ENCODE peak calls at places on chromosomes 13 and 19, in seven cellular contexts. A, V, I, R, G, U and Q are unnamed samples.

GRCh38 chr19:14061081-14061749 is 661 bp downstream of the PALM3 start:
- DNase-seq in A (no peak), V (no peak), I (no peak), R (no peak), G (no peak), U (no peak), Q (no peak)

GRCh38 chr19:51660975-51661600 is 14.5 kb upstream of the SIGLEC14 start:
- DNase-seq in A (peak), V (peak), I (peak), R (peak), G (peak), U (peak), Q (peak)

GRCh38 chr19:372306-372890 is 27.8 kb upstream of the MIER2 start:
- DNase-seq in A (no peak), V (no peak), I (peak), R (no peak), G (no peak), U (peak), Q (peak)

GRCh38 chr13:51760592-51760991 is 43.4 kb downstream of the DHRS12 start:
- DNase-seq in A (no peak), V (no peak), I (no peak), R (no peak), G (no peak), U (peak), Q (no peak)

GRCh38 chr13:64753606-64754005 is 2476.5 kb downstream of the PCDH9 start:
- DNase-seq in A (no peak), V (no peak), I (no peak), R (no peak), G (no peak), U (peak), Q (no peak)

GRCh38 chr19:15529774-15530372 is 21.5 kb downstream of the CYP4F22 start:
- DNase-seq in A (no peak), V (no peak), I (no peak), R (no peak), G (no peak), U (peak), Q (no peak)

GRCh38 chr13:42685762-42686560 is 95.4 kb upstream of the FAM216B start:
- DNase-seq in A (no peak), V (no peak), I (no peak), R (no peak), G (no peak), U (no peak), Q (no peak)

GRCh38 chr19:50203281-50204080 is at the start of gene MYH14:
- DNase-seq in A (peak), V (peak), I (peak), R (peak), G (no peak), U (peak), Q (peak)

GRCh38 chr13:40666905-40667621 is 622 bp upstream of the FOXO1 start:
- DNase-seq in A (peak), V (peak), I (peak), R (peak), G (no peak), U (no peak), Q (peak)

GRCh38 chr19:58228584-58229254 is at the start of gene ZNF544:
- DNase-seq in A (peak), V (peak), I (peak), R (peak), G (peak), U (peak), Q (peak)

GRCh38 chr13:29493796-29494195 is 101.7 kb downstream of the SLC7A1 start:
- DNase-seq in A (no peak), V (no peak), I (no peak), R (no peak), G (no peak), U (no peak), Q (no peak)

GRCh38 chr19:15563325-15563794 is 51.7 kb upstream of the CYP4F8 start:
- DNase-seq in A (no peak), V (no peak), I (peak), R (no peak), G (no peak), U (no peak), Q (peak)

GRCh38 chr13:45352031-45352430 is 11.0 kb upstream of the TPT1 start:
- DNase-seq in A (no peak), V (no peak), I (no peak), R (peak), G (no peak), U (no peak), Q (no peak)

GRCh38 chr13:114140909-114141255 is 8.5 kb upstream of the RASA3 start:
- DNase-seq in A (no peak), V (no peak), I (peak), R (no peak), G (peak), U (no peak), Q (peak)

GRCh38 chr13:50198508-50198907 is 183.3 kb downstream of the KCNRG start:
- DNase-seq in A (no peak), V (no peak), I (no peak), R (peak), G (no peak), U (peak), Q (peak)

GRCh38 chr13:61916483-61916882 is 500.8 kb upstream of the PCDH20 start:
- DNase-seq in A (no peak), V (no peak), I (no peak), R (no peak), G (no peak), U (no peak), Q (no peak)

GRCh38 chr19:37855098-37855497 is 51.3 kb downstream of the WDR87 start:
- DNase-seq in A (no peak), V (no peak), I (peak), R (peak), G (peak), U (peak), Q (peak)

GRCh38 chr19:45099465-45100201 is 6.7 kb downstream of the PPP1R37 start:
- DNase-seq in A (no peak), V (no peak), I (no peak), R (no peak), G (no peak), U (no peak), Q (no peak)

GRCh38 chr19:7921302-7921954 is 1.3 kb downstream of the SNAPC2 start:
- DNase-seq in A (peak), V (no peak), I (no peak), R (no peak), G (no peak), U (no peak), Q (peak)

GRCh38 chr13:75530536-75530935 is 7.1 kb downstream of the COMMD6 start:
- DNase-seq in A (no peak), V (no peak), I (no peak), R (no peak), G (no peak), U (no peak), Q (no peak)

GRCh38 chr19:10654610-10655456 is 687 bp downstream of the ILF3 start:
- DNase-seq in A (peak), V (peak), I (peak), R (peak), G (peak), U (no peak), Q (peak)

GRCh38 chr13:86881390-86881789 is 789.8 kb upstream of the SLITRK5 start:
- DNase-seq in A (no peak), V (no peak), I (no peak), R (no peak), G (no peak), U (no peak), Q (no peak)

GRCh38 chr13:90443268-90443667 is 904.2 kb upstream of the MIR17HG start:
- DNase-seq in A (no peak), V (no peak), I (no peak), R (no peak), G (no peak), U (no peak), Q (no peak)

GRCh38 chr13:68056816-68057710 is 826.9 kb upstream of the PCDH9 start:
- DNase-seq in A (no peak), V (no peak), I (no peak), R (peak), G (no peak), U (peak), Q (peak)

GRCh38 chr13:25874907-25875306 is 176.9 kb downstream of the SHISA2 start:
- DNase-seq in A (no peak), V (no peak), I (no peak), R (no peak), G (no peak), U (no peak), Q (no peak)

GRCh38 chr13:52793507-52793906 is 53.9 kb upstream of the CNMD start:
- DNase-seq in A (no peak), V (no peak), I (no peak), R (no peak), G (no peak), U (no peak), Q (no peak)

GRCh38 chr13:43815204-43815603 is 28.4 kb upstream of the ENOX1 start:
- DNase-seq in A (no peak), V (no peak), I (no peak), R (peak), G (no peak), U (peak), Q (no peak)

GRCh38 chr13:51534075-51534817 is 50.0 kb upstream of the WDFY2 start:
- DNase-seq in A (no peak), V (peak), I (peak), R (no peak), G (peak), U (no peak), Q (peak)

GRCh38 chr13:101291216-101291615 is 125.1 kb downstream of the NALCN start:
- DNase-seq in A (no peak), V (no peak), I (no peak), R (no peak), G (no peak), U (no peak), Q (no peak)

GRCh38 chr13:59750860-59751259 is 412.9 kb downstream of the DIAPH3 start:
- DNase-seq in A (peak), V (no peak), I (no peak), R (no peak), G (no peak), U (peak), Q (no peak)

GRCh38 chr13:94154362-94154761 is 325.1 kb downstream of the DCT start:
- DNase-seq in A (no peak), V (peak), I (peak), R (peak), G (no peak), U (peak), Q (peak)

DNA sequence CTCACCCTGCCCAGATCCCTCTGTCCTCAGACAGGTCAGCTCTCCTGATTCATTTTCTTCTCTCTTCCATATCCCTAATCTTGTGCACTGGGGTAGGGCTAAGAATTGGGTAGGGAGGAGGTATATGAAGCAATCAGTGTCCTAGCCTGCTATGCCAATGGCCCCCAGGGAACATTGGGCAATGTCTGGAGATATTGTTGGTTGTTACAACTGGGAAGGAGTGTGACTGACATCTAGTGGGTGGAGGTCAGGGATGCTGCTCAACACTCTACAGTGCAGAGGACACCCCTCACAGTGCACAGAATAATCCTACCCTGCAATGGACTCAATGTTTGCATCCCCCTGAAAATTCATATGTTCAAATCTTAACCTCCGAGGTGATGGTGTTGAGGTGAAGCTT is 57.5 kb downstream of the CPAMD8 start:
- DNase-seq in A (no peak), V (peak), I (no peak), R (peak), G (peak), U (peak), Q (no peak)
- TF ChIP-seq CTCF in A (no peak), V (peak), I (no peak), R (no peak), G (peak), U (peak), Q (no peak)

GRCh38 chr19:1812426-1813196 is 535 bp upstream of the ATP8B3 start:
- DNase-seq in A (peak), V (peak), I (peak), R (peak), G (peak), U (peak), Q (peak)
- TF ChIP-seq CTCF in A (no peak), V (peak), I (peak), R (peak), G (peak), U (peak), Q (peak)

DNA sequence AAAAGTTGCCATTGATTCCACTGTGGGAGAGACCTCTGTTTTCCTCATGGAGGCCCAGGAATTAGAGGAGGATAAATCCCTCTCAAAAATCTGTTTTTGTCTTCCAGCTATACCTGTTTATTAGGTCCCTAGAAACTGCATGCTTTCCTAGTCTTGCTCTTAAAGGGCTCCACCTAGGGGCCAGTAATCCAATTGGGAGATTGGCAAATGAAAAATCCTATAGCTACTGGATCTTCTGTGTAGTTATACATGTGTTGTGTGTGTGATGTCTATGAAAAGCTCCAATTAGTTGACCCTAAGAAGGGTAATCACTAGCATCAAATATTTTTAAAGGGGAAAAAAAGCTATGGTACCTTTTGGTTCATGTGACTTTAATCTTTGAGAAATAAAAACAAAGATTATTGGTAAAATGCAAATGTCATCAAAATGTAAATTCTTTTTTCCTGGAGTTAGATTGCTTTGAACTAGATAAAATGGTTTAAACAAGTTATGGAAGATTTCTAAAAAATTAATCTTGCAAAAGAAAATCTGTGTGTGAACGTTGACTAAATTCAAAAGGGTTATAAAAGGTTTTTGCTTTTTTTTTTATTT is 63.4 kb upstream of the C1QTNF9B start:
- DNase-seq in A (no peak), V (no peak), I (no peak), R (peak), G (peak), U (peak), Q (no peak)
- TF ChIP-seq CTCF in A (no peak), V (no peak), I (peak), R (peak), G (peak), U (peak), Q (peak)

GRCh38 chr13:46992383-46992952 is 95.6 kb upstream of the HTR2A start:
- DNase-seq in A (no peak), V (no peak), I (no peak), R (peak), G (peak), U (peak), Q (no peak)
- TF ChIP-seq CTCF in A (no peak), V (no peak), I (no peak), R (no peak), G (peak), U (peak), Q (no peak)

GRCh38 chr13:23354520-23354919 is 79.0 kb downstream of the SACS start:
- DNase-seq in A (no peak), V (no peak), I (no peak), R (no peak), G (no peak), U (no peak), Q (no peak)

GRCh38 chr13:23357349-23357748 is 76.2 kb downstream of the SACS start:
- DNase-seq in A (no peak), V (no peak), I (no peak), R (no peak), G (no peak), U (no peak), Q (no peak)

GRCh38 chr13:23365652-23366051 is 67.8 kb downstream of the SACS start:
- DNase-seq in A (no peak), V (no peak), I (no peak), R (no peak), G (no peak), U (no peak), Q (no peak)

GRCh38 chr13:23356368-23356767 is 77.1 kb downstream of the SACS start:
- DNase-seq in A (no peak), V (no peak), I (no peak), R (no peak), G (no peak), U (no peak), Q (no peak)

GRCh38 chr13:23359882-23360281 is 73.6 kb downstream of the SACS start:
- DNase-seq in A (no peak), V (no peak), I (no peak), R (no peak), G (no peak), U (no peak), Q (no peak)
- TF ChIP-seq CTCF in A (no peak), V (no peak), I (no peak), R (no peak), G (no peak), U (no peak), Q (no peak)

GRCh38 chr19:19738564-19738963 is 5.7 kb upstream of the ZNF14 start:
- DNase-seq in A (no peak), V (no peak), I (no peak), R (no peak), G (no peak), U (no peak), Q (no peak)

GRCh38 chr19:19737559-19738332 is 4.8 kb upstream of the ZNF14 start:
- DNase-seq in A (no peak), V (no peak), I (no peak), R (no peak), G (no peak), U (no peak), Q (no peak)

GRCh38 chr19:19732579-19733501 is at the start of gene ZNF14:
- DNase-seq in A (peak), V (peak), I (peak), R (peak), G (peak), U (peak), Q (peak)
- TF ChIP-seq CTCF in A (no peak), V (no peak), I (peak), R (no peak), G (peak), U (no peak), Q (no peak)

DNA sequence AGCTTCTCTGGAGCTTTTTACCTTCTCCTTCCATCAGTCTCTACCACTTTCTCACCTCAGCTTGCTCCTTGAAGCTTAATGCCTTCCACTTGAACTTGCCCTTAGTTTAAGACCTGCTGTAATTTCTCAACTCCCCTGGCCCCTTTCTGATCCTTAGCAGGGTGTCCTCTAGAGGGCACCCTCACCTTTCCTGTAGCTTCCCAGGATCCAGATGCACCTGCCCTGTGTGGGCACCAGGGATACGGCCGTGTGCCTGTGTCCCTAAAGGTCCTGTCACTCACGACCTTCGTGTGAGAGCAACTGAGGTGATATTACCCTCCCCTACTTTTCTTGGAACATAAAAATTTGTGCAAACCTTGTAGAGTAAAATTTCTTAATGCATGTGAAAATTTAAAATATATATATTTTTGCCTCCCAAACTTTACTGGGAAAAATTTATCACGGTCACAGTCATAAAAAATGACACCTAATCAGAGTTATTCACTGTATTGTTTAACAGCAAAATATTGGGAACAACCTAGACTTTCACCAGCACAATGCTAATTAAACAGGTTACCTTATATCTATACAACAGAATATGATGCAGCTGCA is 46.4 kb downstream of the PSG3 start:
- DNase-seq in A (no peak), V (no peak), I (no peak), R (peak), G (peak), U (peak), Q (peak)
- TF ChIP-seq CTCF in A (no peak), V (no peak), I (peak), R (peak), G (peak), U (peak), Q (no peak)

GRCh38 chr19:39202998-39203355 is 1.1 kb downstream of the SYCN start:
- DNase-seq in A (no peak), V (no peak), I (no peak), R (no peak), G (no peak), U (no peak), Q (no peak)

GRCh38 chr19:39197808-39198207 is 1.0 kb downstream of the NCCRP1 start:
- DNase-seq in A (no peak), V (no peak), I (no peak), R (peak), G (no peak), U (no peak), Q (no peak)

GRCh38 chr19:39199025-39199424 is 2.3 kb downstream of the NCCRP1 start:
- DNase-seq in A (no peak), V (no peak), I (no peak), R (no peak), G (no peak), U (peak), Q (no peak)

GRCh38 chr19:39200818-39201145 is 3.3 kb downstream of the SYCN start:
- DNase-seq in A (no peak), V (no peak), I (no peak), R (no peak), G (no peak), U (no peak), Q (no peak)

GRCh38 chr19:39200066-39200817 is 3.5 kb downstream of the NCCRP1 start:
- DNase-seq in A (no peak), V (no peak), I (no peak), R (no peak), G (no peak), U (no peak), Q (no peak)
- TF ChIP-seq CTCF in A (no peak), V (no peak), I (no peak), R (no peak), G (no peak), U (no peak), Q (no peak)